ENCODE peak calls at places on chromosomes 13 and 19, in five cellular contexts. G is bronchial epithelial cell, K is psoas muscle, N is choroid plexus epithelial cell, U is GM13977. H is an unnamed sample.

GRCh38 chr19:11137542-11138384 is 17.8 kb downstream of the SPC24 start:
- DNase-seq in G (peak), K (peak), N (peak), U (peak), H (peak)

GRCh38 chr19:33685541-33685940 is 63.8 kb downstream of the CHST8 start:
- DNase-seq in G (no peak), K (no peak), N (no peak), U (no peak), H (no peak)

GRCh38 chr13:101916108-101916757 is 463.8 kb downstream of the ITGBL1 start:
- DNase-seq in G (no peak), K (no peak), N (peak), U (peak), H (no peak)

GRCh38 chr13:46668302-46668720 is 115.3 kb downstream of the LRCH1 start:
- DNase-seq in G (peak), K (no peak), N (peak), U (no peak), H (peak)

GRCh38 chr13:105410602-105411001 is 1124.9 kb downstream of the EFNB2 start:
- DNase-seq in G (peak), K (peak), N (peak), U (no peak), H (no peak)

GRCh38 chr13:106532111-106532929 is 3.1 kb downstream of the EFNB2 start:
- DNase-seq in G (peak), K (peak), N (peak), U (no peak), H (no peak)

GRCh38 chr19:1252818-1253513 is 4.6 kb downstream of the MIDN start:
- DNase-seq in G (peak), K (peak), N (peak), U (peak), H (peak)

GRCh38 chr13:35531551-35531950 is 55.1 kb upstream of the MAB21L1 start:
- DNase-seq in G (no peak), K (no peak), N (no peak), U (no peak), H (no peak)

GRCh38 chr13:50404769-50405168 is 389.5 kb downstream of the KCNRG start:
- DNase-seq in G (no peak), K (no peak), N (no peak), U (no peak), H (no peak)

GRCh38 chr19:7924651-7925170 is 1.2 kb downstream of the CTXN1 start:
- DNase-seq in G (no peak), K (peak), N (no peak), U (no peak), H (no peak)

GRCh38 chr13:80226645-80227044 is 114.3 kb downstream of the SPRY2 start:
- DNase-seq in G (no peak), K (no peak), N (no peak), U (no peak), H (no peak)

GRCh38 chr19:58434217-58434616 is 5.7 kb downstream of the ZNF132 start:
- DNase-seq in G (no peak), K (no peak), N (peak), U (no peak), H (no peak)

GRCh38 chr13:106471957-106472543 is 63.4 kb downstream of the EFNB2 start:
- DNase-seq in G (peak), K (no peak), N (peak), U (no peak), H (no peak)

GRCh38 chr19:39390759-39391592 is at the start of the genes MED29 and PAF1:
- DNase-seq in G (peak), K (peak), N (peak), U (peak), H (peak)

GRCh38 chr19:24072720-24073119 is 14.3 kb upstream of the ZNF254 start:
- DNase-seq in G (no peak), K (no peak), N (no peak), U (no peak), H (no peak)

GRCh38 chr13:40613192-40613818 is 53.1 kb downstream of the FOXO1 start:
- DNase-seq in G (no peak), K (no peak), N (no peak), U (peak), H (no peak)

GRCh38 chr13:42396501-42396900 is 124.5 kb downstream of the AKAP11 start:
- DNase-seq in G (no peak), K (no peak), N (no peak), U (no peak), H (no peak)

GRCh38 chr13:75195479-75196111 is 286.4 kb downstream of the TBC1D4 start:
- DNase-seq in G (no peak), K (no peak), N (peak), U (no peak), H (no peak)

GRCh38 chr19:12954150-12954962 is 2.7 kb downstream of the GADD45GIP1 start:
- DNase-seq in G (no peak), K (no peak), N (no peak), U (no peak), H (no peak)

GRCh38 chr13:60288569-60288968 is 108.5 kb upstream of the TDRD3 start:
- DNase-seq in G (no peak), K (no peak), N (no peak), U (no peak), H (no peak)

GRCh38 chr13:104678161-104678560 is 1611.9 kb upstream of the SLC10A2 start:
- DNase-seq in G (no peak), K (no peak), N (no peak), U (no peak), H (no peak)

GRCh38 chr19:51354742-51355148 is 11.4 kb downstream of the ETFB start:
- DNase-seq in G (no peak), K (peak), N (peak), U (no peak), H (no peak)

GRCh38 chr13:113272791-113273190 is 24.2 kb upstream of the LAMP1 start:
- DNase-seq in G (no peak), K (no peak), N (no peak), U (no peak), H (no peak)

GRCh38 chr13:113273856-113274590 is 23.0 kb upstream of the LAMP1 start:
- DNase-seq in G (peak), K (no peak), N (peak), U (no peak), H (no peak)

GRCh38 chr13:113275387-113275786 is 21.7 kb upstream of the LAMP1 start:
- DNase-seq in G (peak), K (peak), N (peak), U (peak), H (peak)
- TF ChIP-seq CTCF in G (peak), K (peak), N (peak), U (peak), H (peak)

GRCh38 chr19:29789007-29789406 is 22.8 kb upstream of the CCNE1 start:
- DNase-seq in G (no peak), K (no peak), N (no peak), U (no peak), H (no peak)

GRCh38 chr19:29783627-29784190 is 28.1 kb upstream of the CCNE1 start:
- DNase-seq in G (no peak), K (no peak), N (no peak), U (no peak), H (no peak)

GRCh38 chr19:29785360-29785759 is 26.4 kb upstream of the CCNE1 start:
- DNase-seq in G (no peak), K (no peak), N (no peak), U (no peak), H (no peak)

GRCh38 chr19:29784598-29785223 is 27.1 kb upstream of the CCNE1 start:
- DNase-seq in G (no peak), K (no peak), N (no peak), U (no peak), H (no peak)

DNA sequence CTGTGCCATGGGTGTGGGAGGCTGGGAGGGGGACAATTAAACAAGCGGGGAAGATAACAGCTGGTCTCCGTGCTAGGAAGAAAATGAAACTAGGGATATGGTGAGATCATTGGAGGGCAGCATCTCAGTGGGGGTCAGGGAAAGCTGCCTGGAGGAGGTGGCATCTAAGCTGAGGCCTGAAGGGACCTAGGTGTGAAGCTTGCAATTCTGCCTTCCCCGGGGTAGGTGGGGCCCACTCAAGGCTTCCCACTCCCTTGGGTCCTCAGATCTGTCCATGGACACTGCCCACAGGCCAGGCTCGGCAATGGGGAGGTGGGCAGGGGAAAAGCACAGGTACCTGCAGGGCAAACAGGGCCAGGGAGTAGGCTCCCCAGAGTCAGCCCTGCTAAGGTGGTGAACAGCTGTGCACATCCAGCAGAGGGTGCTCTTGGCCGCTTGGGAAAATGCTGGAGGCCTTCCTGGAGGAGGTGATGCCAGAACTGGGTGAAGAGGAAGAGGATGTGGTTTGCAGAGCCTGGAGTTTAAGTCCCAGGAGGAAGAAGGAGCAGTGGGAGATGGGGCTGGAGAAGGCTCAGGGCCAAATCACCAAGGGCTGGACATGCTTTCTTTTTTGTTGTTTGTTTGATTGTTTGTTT is 25.7 kb upstream of the CCNE1 start:
- DNase-seq in G (no peak), K (no peak), N (no peak), U (peak), H (no peak)
- TF ChIP-seq CTCF in G (no peak), K (no peak), N (peak), U (peak), H (no peak)

DNA sequence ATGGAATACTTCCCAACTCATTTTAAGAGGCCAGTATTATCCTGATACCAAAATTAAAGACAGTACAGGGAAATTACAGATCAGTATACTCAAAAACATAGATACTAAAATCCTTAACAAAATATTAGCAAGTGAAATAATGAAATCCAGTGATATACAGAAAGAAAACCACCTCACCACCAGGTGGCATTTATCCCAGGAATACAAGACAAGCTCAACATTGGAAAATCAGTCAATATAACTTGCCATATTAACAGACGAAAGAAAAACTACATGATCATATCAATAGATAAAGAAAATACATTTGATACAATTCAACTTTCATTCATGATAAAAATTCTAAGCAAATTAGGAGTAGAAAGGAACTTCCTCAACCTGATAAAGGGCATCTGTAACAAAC is 6.7 kb upstream of the GNA15 start:
- DNase-seq in G (peak), K (no peak), N (peak), U (no peak), H (peak)
- TF ChIP-seq CTCF in G (peak), K (peak), N (peak), U (peak), H (peak)

DNA sequence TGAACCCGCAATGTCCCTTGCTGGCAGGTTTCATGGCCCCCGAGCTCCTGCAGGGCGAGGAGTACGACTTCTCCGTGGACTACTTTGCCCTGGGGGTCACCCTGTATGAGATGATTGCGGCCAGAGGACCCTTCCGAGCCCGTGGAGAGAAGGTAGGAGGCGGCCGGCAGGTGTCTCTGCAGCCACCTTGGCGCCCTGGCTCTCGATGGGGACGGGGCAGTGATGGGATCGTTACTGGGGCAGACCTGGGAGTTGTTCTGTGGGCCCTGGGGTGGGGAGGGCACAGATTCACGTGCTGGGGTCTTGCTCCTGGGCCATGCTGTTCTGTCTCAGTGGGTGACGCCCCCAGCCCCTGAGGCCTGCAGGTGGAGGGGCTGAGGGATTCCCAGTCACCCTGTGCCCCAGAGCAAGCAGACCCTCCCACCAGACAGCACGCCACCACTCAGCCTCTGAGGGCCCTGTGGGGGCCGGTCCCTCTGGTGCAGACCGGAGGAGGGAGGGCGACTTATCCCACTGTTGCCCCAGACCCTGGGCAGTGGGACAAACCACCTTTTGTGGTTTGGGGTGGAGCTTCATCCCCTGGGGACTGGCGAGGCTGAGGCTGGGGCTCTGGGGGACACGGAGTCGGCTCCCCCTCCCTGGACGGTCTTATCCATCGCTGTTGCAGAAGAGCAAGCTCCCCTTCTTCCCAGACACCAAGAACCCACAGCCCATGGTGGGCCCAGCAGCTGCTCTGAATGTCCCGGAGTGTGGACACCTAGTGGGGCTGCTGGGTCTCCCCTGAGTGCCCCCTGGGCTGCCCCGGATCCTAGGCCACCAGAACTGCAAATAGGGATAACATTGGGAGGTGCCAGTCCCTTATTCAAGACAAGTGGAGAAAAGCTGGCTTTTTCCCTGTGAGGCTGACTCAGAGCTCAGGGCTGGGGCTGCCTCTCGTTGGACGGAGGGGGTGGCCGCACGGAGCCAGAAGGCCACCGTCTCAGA is 27.5 kb upstream of the TMEM255B start:
- DNase-seq in G (no peak), K (no peak), N (no peak), U (no peak), H (no peak)
- TF ChIP-seq CTCF in G (no peak), K (no peak), N (no peak), U (no peak), H (no peak)

GRCh38 chr19:52535831-52536800 is 8.6 kb downstream of the ZNF808 start:
- DNase-seq in G (peak), K (peak), N (peak), U (peak), H (peak)
- TF ChIP-seq CTCF in G (no peak), K (no peak), N (peak), U (no peak), H (no peak)

H was measured in AG09319.